ENCODE peak calls at places on chromosomes 11 and 22, in five cellular contexts. P is GM12891, U is GM12878, Y is K562, T is HepG2. X is an unnamed sample.

GRCh38 chr11:92837595-92837994 is 131.9 kb upstream of the MTNR1B start:
- DNase-seq in T (no peak), U (no peak), Y (no peak), P (no peak), X (no peak)

GRCh38 chr22:50705219-50705691 is 32.6 kb downstream of the SHANK3 start:
- DNase-seq in T (no peak), U (no peak), Y (peak), P (no peak), X (no peak)

GRCh38 chr22:46318576-46318975 is 16.9 kb upstream of the TRMU start:
- DNase-seq in U (no peak), P (no peak), T (no peak), Y (no peak), X (no peak)

GRCh38 chr22:39917091-39917703 is 16.3 kb downstream of the GRAP2 start:
- DNase-seq in P (no peak), Y (no peak), U (no peak), T (no peak), X (no peak)

GRCh38 chr11:44799036-44799435 is 72.3 kb downstream of the TSPAN18 start:
- DNase-seq in Y (no peak), T (no peak), P (no peak), U (no peak), X (no peak)

GRCh38 chr11:4095509-4096230 is 1.1 kb downstream of the RRM1 start:
- DNase-seq in P (no peak), T (peak), Y (peak), U (no peak), X (no peak)

GRCh38 chr22:25930710-25931353 is 188.8 kb downstream of the MYO18B start:
- DNase-seq in U (no peak), P (no peak), Y (no peak), T (no peak), X (no peak)

GRCh38 chr22:39292002-39292401 is 27.4 kb downstream of the RPL3 start:
- DNase-seq in P (no peak), Y (no peak), U (no peak), T (no peak), X (no peak)

GRCh38 chr11:70333206-70333605 is 62.7 kb downstream of the PPFIA1 start:
- DNase-seq in U (no peak), T (no peak), P (no peak), Y (no peak), X (no peak)

GRCh38 chr11:70099578-70100282 is 21.6 kb downstream of the ANO1 start:
- DNase-seq in U (no peak), Y (no peak), T (no peak), P (no peak), X (no peak)

GRCh38 chr11:41189711-41190477 is 269.6 kb downstream of the LRRC4C start:
- DNase-seq in Y (no peak), P (no peak), T (peak), U (no peak), X (no peak)

GRCh38 chr11:133082851-133083488 is 449.3 kb downstream of the OPCML start:
- DNase-seq in P (peak), T (peak), U (no peak), Y (peak), X (peak)

GRCh38 chr22:17922925-17923898 is 101.1 kb downstream of the MICAL3 start:
- DNase-seq in U (no peak), T (no peak), Y (no peak), P (no peak), X (no peak)

GRCh38 chr11:608751-609354 is 6.9 kb downstream of the IRF7 start:
- DNase-seq in P (no peak), U (no peak), T (no peak), Y (no peak), X (no peak)

GRCh38 chr22:48185656-48186055 is 1423.2 kb downstream of the TBC1D22A start:
- DNase-seq in U (no peak), T (no peak), P (no peak), Y (no peak), X (no peak)

GRCh38 chr11:87219266-87219665 is 181.5 kb downstream of the TMEM135 start:
- DNase-seq in U (peak), T (no peak), P (no peak), Y (no peak), X (no peak)

DNA sequence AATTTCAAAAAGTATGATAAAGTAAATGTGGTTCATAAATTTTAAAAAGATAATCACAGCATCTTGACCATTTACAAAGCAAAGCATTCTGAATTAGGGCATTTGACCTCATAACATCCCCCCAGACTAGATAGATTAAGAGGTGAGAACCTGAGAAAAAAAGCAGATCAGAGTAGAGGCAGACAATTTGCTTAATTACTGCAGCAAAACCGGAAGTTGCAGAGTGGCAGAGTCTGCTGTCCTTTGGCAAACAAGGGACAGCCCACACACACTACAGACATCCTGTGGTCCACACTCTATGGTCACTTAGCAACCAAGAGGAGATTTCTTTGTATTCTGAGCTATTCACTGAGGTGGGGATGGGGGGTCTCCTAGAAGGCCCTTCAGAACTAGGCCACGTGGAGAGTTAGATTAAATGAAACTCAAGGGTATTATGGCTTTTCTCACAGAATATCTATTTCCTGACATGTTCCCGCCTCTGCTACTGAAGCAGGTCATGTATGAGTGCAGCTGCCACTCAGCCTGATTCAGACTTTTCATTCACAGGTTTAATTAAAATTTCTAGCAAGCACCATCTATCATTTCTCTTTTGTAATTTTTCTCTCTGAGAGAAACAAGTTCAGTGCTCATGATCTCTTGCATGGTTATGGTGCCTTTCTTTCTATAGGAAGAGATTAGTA is 48.5 kb downstream of the SVIP start:
- DNase-seq in P (no peak), U (no peak), Y (no peak), T (no peak), X (no peak)
- TF ChIP-seq TAF1 in P (no peak), U (no peak), Y (no peak), T (no peak), X (no peak)

DNA sequence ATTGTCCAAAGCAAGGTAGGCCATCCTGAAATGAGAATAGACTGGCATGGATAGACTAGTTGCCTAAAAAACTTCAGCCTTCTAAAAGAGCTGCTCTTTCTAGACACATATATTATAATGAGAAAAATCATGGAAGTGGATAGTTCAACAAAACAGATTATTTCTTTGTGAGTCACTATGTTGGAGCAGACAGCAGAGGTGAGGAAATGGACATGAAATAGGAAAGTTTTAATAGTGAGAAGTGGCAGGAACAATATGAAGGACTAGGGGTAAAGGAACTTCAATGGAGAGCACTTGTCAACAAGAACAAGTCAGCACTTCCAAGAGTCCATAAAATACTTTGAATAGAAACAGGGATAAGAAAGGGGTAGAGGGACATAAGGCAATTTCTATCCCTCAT is 101.9 kb upstream of the ANO3 start:
- DNase-seq in U (no peak), T (no peak), Y (no peak), P (no peak), X (no peak)
- TF ChIP-seq POLR2AphosphoS5 in U (no peak), T (no peak), Y (no peak), P (no peak), X (no peak)

DNA sequence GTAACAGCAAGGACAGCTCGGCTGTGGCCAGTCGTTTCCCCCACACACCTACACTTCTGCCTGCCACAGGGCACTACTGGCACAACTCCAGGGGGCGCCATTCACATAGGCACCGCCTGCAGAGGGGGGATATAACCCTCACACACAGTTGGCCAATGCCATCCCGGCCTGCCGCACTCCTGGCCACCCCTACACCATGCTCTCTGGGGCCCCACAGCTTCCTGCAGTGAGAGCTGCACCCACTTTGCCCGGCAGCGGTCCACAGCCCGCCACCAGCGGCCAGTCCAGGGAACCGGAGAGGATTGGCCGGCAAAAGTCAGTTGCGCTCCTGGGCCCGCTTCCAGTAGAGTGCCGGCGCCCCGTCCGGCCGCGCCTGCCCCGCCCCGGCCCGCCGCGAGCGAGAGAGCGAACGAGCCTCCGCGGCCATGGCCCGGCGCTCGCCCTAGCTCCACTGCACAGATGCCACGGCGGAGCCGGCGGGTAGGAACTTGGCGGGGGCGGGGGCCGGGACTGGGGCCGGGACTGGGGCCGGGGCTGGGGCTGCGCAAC is 25.6 kb upstream of the SUSD2 start:
- DNase-seq in U (no peak), P (peak), Y (no peak), T (peak), X (peak)
- TF ChIP-seq POLR2A in U (no peak), P (no peak), Y (no peak), T (no peak), X (no peak)

GRCh38 chr11:67292671-67293070 is 3.6 kb downstream of the ANKRD13D start:
- DNase-seq in T (no peak), Y (no peak), U (no peak), P (no peak), X (no peak)

GRCh38 chr11:67290801-67291200 is 1.7 kb downstream of the ANKRD13D start:
- DNase-seq in Y (no peak), U (no peak), P (no peak), T (no peak), X (no peak)

GRCh38 chr11:67291481-67292381 is 2.6 kb downstream of the ANKRD13D start:
- DNase-seq in T (no peak), U (no peak), Y (no peak), P (no peak), X (no peak)

GRCh38 chr11:67295846-67296245 is 6.7 kb downstream of the ANKRD13D start:
- DNase-seq in P (no peak), T (no peak), Y (no peak), U (no peak), X (no peak)

DNA sequence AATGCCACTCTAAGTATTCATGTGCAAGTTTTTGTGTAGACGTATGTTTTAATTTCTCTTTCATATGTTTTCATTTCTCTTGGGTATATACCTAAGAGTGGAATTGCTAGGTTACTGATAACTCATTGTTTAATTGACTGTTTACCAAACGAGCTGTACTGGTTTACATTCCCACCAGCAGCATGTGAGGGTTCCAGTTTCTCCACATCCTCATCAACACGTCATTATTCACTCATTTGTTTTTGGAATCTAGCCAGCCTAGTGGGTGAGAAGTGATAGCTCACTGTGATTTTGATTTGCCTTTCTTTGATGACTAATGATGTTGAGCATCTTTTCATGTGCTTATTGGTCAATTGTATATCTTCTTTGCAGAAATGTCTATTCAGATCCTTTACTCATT is 4.0 kb downstream of the ANKRD13D start:
- DNase-seq in U (no peak), P (no peak), T (no peak), Y (no peak), X (no peak)
- TF ChIP-seq TAF1 in U (no peak), P (no peak), T (no peak), Y (no peak), X (no peak)

DNA sequence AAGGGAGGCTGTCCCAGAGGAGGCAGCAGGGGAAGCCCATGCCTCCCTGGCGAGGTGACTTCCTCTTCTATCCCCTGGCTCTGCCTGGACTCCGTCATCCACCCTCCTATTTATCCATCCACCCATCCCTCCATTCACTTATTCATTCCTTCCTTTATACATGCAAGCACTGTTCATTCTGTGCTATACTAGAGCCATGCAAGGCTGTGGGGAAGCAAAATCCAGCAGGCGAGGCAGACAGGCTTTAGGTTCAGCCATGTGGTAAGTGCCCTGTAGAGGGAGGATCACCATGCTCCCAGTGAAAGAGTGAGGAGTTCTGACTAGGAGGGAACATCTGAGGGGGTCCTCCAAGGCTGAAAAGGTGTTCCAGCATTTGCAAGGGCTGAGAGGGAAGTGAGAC is 1.2 kb upstream of the NAALADL1 start:
- DNase-seq in P (no peak), U (no peak), T (no peak), Y (no peak), X (no peak)
- TF ChIP-seq POLR2AphosphoS5 in P (no peak), U (no peak), T (no peak), Y (no peak), X (no peak)

GRCh38 chr11:65576867-65577755 is 1.3 kb downstream of the EHBP1L1 start:
- DNase-seq in T (peak), U (no peak), Y (no peak), P (no peak), X (no peak)
- TF ChIP-seq POLR2A in T (no peak), U (peak), Y (no peak), P (no peak), X (no peak)

GRCh38 chr11:102111011-102111786 is 952 bp downstream of the YAP1 start:
- DNase-seq in U (no peak), Y (no peak), T (peak), P (peak), X (peak)
- TF ChIP-seq TAF1 in U (no peak), Y (no peak), T (peak), P (no peak), X (no peak)

GRCh38 chr11:32420139-32420538 is 15.2 kb downstream of the WT1 start:
- DNase-seq in U (no peak), T (no peak), Y (no peak), P (no peak), X (no peak)

GRCh38 chr11:32422545-32422944 is 12.8 kb downstream of the WT1 start:
- DNase-seq in T (no peak), U (no peak), Y (no peak), P (no peak), X (no peak)

GRCh38 chr11:32420937-32421532 is 14.3 kb downstream of the WT1 start:
- DNase-seq in U (peak), Y (peak), P (no peak), T (no peak), X (no peak)

GRCh38 chr11:32418836-32419235 is 16.5 kb downstream of the WT1 start:
- DNase-seq in U (no peak), T (no peak), P (no peak), Y (no peak), X (no peak)

GRCh38 chr11:32421992-32422391 is 13.3 kb downstream of the WT1 start:
- DNase-seq in Y (no peak), T (no peak), U (no peak), P (no peak), X (no peak)
- TF ChIP-seq POLR2AphosphoS5 in Y (no peak), T (no peak), U (no peak), P (no peak), X (no peak)

DNA sequence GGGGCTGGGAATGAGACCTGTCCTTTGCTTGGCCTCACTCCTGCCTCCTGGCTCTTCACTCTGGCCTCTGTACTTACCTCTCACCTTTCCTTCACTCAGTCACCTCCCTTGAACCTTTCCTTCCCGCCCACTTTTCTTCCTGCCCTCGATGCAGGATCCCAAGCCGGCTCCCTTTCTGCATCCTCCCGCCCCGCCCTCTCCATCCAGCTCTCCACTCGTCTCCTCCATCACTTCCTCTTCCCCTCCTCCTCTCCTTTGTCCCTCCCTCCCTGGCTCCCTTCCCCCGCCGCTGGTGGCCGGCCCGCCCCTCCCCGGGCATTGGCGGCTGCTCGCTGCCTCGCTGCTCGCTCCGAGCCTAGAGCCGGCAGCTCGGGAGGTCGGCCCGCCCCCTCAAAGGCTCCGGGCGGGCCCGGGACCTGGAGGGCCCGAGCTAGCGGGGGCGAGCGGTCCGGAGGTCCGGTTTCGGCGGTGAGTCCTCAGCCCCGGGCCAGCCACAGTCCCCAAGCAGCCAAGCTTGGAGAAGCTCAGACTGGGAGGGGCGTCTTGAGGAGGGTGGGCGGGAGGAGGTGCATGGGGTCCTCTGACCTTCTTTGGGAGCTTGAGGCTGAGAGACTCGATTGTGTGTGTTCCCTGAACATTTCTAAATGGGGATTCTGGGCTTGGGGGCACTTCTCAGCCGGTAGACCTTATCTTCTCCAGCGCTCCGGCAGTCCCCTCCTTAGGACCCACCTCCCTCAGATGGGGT is 13.8 kb downstream of the PHLDB1 start:
- DNase-seq in P (peak), T (peak), U (no peak), Y (peak), X (no peak)
- TF ChIP-seq POLR2A in P (no peak), T (peak), U (no peak), Y (peak), X (no peak)

X was measured in GM12892.